ENCODE peak calls at places on chromosomes 16 and 17, in eight cellular contexts. S, E, V, B, K, P, H and T are unnamed samples.

GRCh38 chr17:71460943-71461342 is 659.9 kb upstream of the SOX9 start:
- DNase-seq in E (no peak), S (peak), P (no peak), V (no peak), K (no peak), H (no peak), B (no peak), T (no peak)

GRCh38 chr17:31527606-31528005 is 136.1 kb downstream of the RAB11FIP4 start:
- DNase-seq in E (no peak), P (no peak), V (no peak), S (no peak), H (no peak), K (no peak), B (no peak), T (no peak)

GRCh38 chr17:39782481-39782880 is 44.7 kb downstream of the GRB7 start:
- DNase-seq in S (no peak), P (no peak), V (no peak), B (no peak), K (no peak), H (no peak), E (no peak), T (no peak)

GRCh38 chr17:13793951-13794350 is 192.2 kb upstream of the HS3ST3A1 start:
- DNase-seq in S (no peak), E (no peak), P (no peak), V (no peak), B (no peak), K (no peak), H (no peak), T (no peak)

GRCh38 chr17:68248886-68249872 is 1.3 kb downstream of the AMZ2 start:
- DNase-seq in S (no peak), K (no peak), P (no peak), V (no peak), H (no peak), E (peak), B (no peak), T (no peak)

GRCh38 chr17:61551255-61551742 is 39.7 kb downstream of the NACA2 start:
- DNase-seq in P (no peak), S (no peak), E (peak), V (no peak), B (no peak), H (no peak), K (peak), T (peak)

GRCh38 chr16:87949071-87949744 is 2.0 kb upstream of the BANP start:
- DNase-seq in E (no peak), V (no peak), H (no peak), K (no peak), P (no peak), S (no peak), B (no peak), T (no peak)

GRCh38 chr17:78391843-78392242 is 13.4 kb downstream of the PGS1 start:
- DNase-seq in B (no peak), V (no peak), E (no peak), S (no peak), P (no peak), K (no peak), H (no peak), T (no peak)

GRCh38 chr16:1523581-1524245 is 9.8 kb upstream of the TMEM204 start:
- DNase-seq in E (no peak), K (no peak), V (no peak), S (no peak), H (no peak), B (no peak), P (no peak), T (no peak)

GRCh38 chr16:31206776-31207175 is 4.2 kb upstream of the PYCARD start:
- DNase-seq in V (no peak), H (no peak), B (no peak), E (no peak), P (no peak), K (no peak), S (peak), T (no peak)

GRCh38 chr17:39208893-39209292 is 8.8 kb downstream of the RPL19 start:
- DNase-seq in B (no peak), S (peak), K (peak), E (no peak), V (no peak), H (peak), P (no peak), T (no peak)